ENCODE peak calls at places on chromosomes 12 and 14, in seven cellular contexts. C is heart left ventricle; Y is body of pancreas; O is spleen; G is CD4-positive, CD25-positive, alpha-beta regulatory T cell; K is aorta; P is SK-N-MC. H is an unnamed sample. For H3K36me3, the result is how much of the 10 kb centered on the place peaks cover.

GRCh38 chr12:130139541-130139940 is 22.7 kb upstream of the FZD10 start:
- DNase-seq in O (no peak), P (no peak), G (no peak), K (no peak), Y (no peak), C (no peak), H (no peak)

GRCh38 chr12:116206828-116207227 is 70.7 kb downstream of the MED13L start:
- DNase-seq in Y (no peak), P (no peak), O (no peak), G (no peak), C (no peak), K (no peak), H (no peak)

GRCh38 chr12:51538149-51538548 is 52.9 kb upstream of the SCN8A start:
- DNase-seq in O (no peak), P (no peak), Y (no peak), C (no peak), G (no peak), K (no peak), H (no peak)

GRCh38 chr12:9969673-9970072 is 1.5 kb upstream of the CLEC12A start:
- DNase-seq in Y (no peak), O (no peak), G (no peak), P (no peak), C (no peak), K (no peak), H (no peak)

GRCh38 chr14:36975834-36976233 is 196.6 kb downstream of the SLC25A21 start:
- DNase-seq in O (no peak), G (no peak), C (no peak), P (no peak), K (no peak), Y (no peak), H (no peak)

GRCh38 chr14:29584992-29585391 is 342.7 kb downstream of the PRKD1 start:
- DNase-seq in G (no peak), O (no peak), K (peak), P (no peak), Y (peak), C (peak), H (no peak)

GRCh38 chr14:21768116-21768874 is 94.7 kb upstream of the OR4E1 start:
- DNase-seq in Y (no peak), G (peak), K (no peak), O (no peak), P (peak), C (no peak), H (peak)

GRCh38 chr14:73235531-73236155 is 1.7 kb upstream of the PAPLN start:
- DNase-seq in O (no peak), K (no peak), G (no peak), Y (no peak), P (no peak), C (no peak), H (no peak)

GRCh38 chr12:114209852-114210251 is 196.1 kb downstream of the TBX5 start:
- DNase-seq in P (no peak), C (no peak), G (no peak), K (no peak), O (no peak), Y (no peak), H (no peak)

GRCh38 chr14:54497224-54497623 is 8.4 kb upstream of the GMFB start:
- DNase-seq in Y (no peak), P (no peak), K (no peak), O (no peak), C (no peak), G (no peak), H (no peak)

GRCh38 chr12:55946553-55946952 is 15.6 kb downstream of the DGKA start:
- DNase-seq in P (no peak), K (no peak), O (no peak), Y (no peak), C (no peak), G (no peak), H (no peak)

GRCh38 chr12:119996417-119996816 is 7.4 kb downstream of the BICDL1 start:
- DNase-seq in G (no peak), O (no peak), P (no peak), Y (no peak), C (no peak), K (no peak), H (no peak)

GRCh38 chr12:119994892-119995658 is 6.0 kb downstream of the BICDL1 start:
- DNase-seq in O (no peak), K (no peak), Y (no peak), G (no peak), C (no peak), P (no peak), H (no peak)

GRCh38 chr12:120000556-120000955 is 11.5 kb downstream of the BICDL1 start:
- DNase-seq in Y (no peak), G (no peak), C (no peak), K (no peak), O (no peak), P (no peak), H (no peak)

GRCh38 chr12:119998471-119999245 is 9.6 kb downstream of the BICDL1 start:
- DNase-seq in P (no peak), O (no peak), C (no peak), G (no peak), K (no peak), Y (no peak), H (no peak)
- H3K36me3 ChIP-seq in P (under half), O (under half), C (under half), G (under half), K (under half), Y (under half), H (under half)

DNA sequence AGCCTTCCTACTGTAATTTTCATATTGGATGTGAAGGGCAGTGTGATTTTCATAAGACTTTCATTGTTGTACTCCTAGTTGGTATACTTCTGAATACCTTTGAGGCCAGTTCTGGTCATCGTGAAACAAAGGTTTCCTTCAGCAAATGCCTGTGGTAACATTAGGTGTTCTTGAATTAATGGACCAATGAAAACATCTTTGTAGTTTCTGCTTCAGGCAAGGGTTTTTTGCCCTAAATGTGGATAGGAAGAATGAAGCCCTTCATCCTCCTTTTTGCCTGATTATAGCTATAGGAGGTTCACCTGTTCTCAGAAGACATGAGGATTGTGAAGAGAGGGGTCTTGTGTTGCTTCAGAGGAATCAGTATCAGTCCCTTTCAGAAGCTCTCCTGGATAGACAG is 60.7 kb downstream of the PTPN11 start:
- DNase-seq in O (no peak), C (no peak), K (no peak), P (no peak), Y (no peak), G (no peak), H (no peak)
- H3K36me3 ChIP-seq in O (half or more), C (half or more), K (under half), P (half or more), Y (under half), G (half or more), H (under half)

DNA sequence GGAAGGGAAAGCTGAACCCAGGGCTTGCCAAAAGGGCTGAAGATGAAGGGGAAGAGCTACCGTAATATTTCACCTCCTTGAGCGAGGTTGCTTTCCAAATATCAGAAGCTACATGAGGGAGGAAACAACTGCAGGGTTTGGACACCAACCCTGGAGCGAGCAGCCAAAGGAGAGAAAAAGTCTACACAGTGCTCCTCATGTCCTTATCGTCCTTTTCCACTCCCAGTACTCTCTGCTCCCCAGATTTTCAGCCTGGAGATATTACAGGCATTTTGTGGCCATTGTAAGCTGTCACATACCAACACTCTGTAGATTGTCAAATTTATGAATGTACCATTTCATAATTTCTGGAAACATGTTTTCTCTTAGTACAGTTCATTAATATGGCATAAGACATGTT is 115.9 kb downstream of the GPHN start:
- DNase-seq in C (no peak), Y (no peak), P (no peak), O (no peak), K (no peak), G (no peak), H (no peak)
- H3K36me3 ChIP-seq in C (under half), Y (under half), P (under half), O (under half), K (under half), G (under half), H (under half)

DNA sequence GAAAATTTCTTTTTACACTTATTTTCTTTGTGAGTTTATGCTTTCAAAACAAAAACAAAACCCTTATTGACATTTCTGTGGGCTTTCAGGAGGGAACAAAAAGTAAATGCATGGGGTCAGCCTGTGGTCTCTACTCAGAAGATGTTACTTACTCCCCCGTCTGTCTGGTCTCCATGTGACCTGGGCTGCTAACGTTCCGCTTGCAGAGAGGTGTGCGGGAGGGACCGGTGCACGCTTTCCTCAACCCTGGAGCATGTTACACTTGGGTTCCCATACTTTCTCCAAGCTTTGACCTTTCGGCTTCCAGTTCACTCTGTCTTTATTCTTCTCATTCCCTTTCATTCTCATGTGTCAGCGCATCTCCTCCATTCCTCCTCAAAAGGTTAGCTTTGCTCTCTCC is 36.5 kb downstream of the ZC3H14 start:
- DNase-seq in O (no peak), Y (no peak), P (no peak), K (no peak), C (no peak), G (no peak), H (no peak)
- H3K36me3 ChIP-seq in O (half or more), Y (under half), P (half or more), K (under half), C (half or more), G (half or more), H (under half)

DNA sequence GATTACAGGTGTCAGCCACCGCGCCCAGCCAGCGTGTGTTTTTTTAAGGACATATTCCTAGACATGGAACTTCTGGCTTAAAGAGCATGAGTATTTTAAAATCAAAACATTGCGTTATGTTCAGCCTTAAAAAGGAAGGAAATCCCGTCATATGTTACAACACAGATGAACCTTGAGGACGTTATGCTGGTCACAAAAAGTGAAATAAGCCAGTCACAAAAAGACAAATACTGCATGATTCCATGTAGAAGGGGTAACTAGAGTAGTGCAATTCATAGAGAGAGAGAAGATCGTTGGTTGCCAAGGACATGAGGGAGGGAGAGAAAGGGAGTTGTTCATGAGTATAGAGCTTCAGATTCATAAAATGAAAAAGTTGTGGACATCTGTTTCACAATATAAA is 53.9 kb downstream of the ACACB start:
- DNase-seq in G (no peak), Y (no peak), P (no peak), C (no peak), O (no peak), K (no peak), H (no peak)
- H3K36me3 ChIP-seq in G (under half), Y (under half), P (half or more), C (half or more), O (under half), K (under half), H (under half)

GRCh38 chr12:6336079-6336858 is 5.6 kb downstream of the TNFRSF1A start:
- DNase-seq in P (peak), K (peak), G (peak), O (peak), Y (peak), C (peak), H (peak)
- H3K36me3 ChIP-seq in P (under half), K (under half), G (under half), O (under half), Y (under half), C (under half), H (under half)